ENCODE peak calls at places on chromosomes 11 and 22, in six cellular contexts. U is NCI-H1092 treated with DMSO at 0.1 percent for 48 hours, H is COLO829, I is EL, R is Right ventricle myocardium superior, C is kidney. G is an unnamed sample.

GRCh38 chr11:35364101-35364780 is 55.1 kb downstream of the SLC1A2 start:
- DNase-seq in C (peak; percentile 78), H (peak; percentile 53), I (peak; percentile 90), U (peak; percentile 3), R (peak; percentile 63), G (peak; percentile 35)

GRCh38 chr11:118914178-118914918 is 11.4 kb downstream of the BCL9L start:
- DNase-seq in R (no peak), H (no peak), I (no peak), U (no peak), C (peak; percentile 86), G (peak; percentile 65)

GRCh38 chr22:40021401-40022000 is 26.7 kb downstream of the FAM83F start:
- DNase-seq in I (no peak), U (peak; percentile 93), H (no peak), C (peak; percentile 68), R (no peak), G (no peak)

GRCh38 chr11:33160147-33160546 is 1.1 kb downstream of the CSTF3 start:
- DNase-seq in I (peak; percentile 49), C (no peak), R (no peak), H (peak; percentile 41), U (no peak), G (no peak)

GRCh38 chr22:41050873-41051272 is 41.5 kb upstream of the EP300 start:
- DNase-seq in I (no peak), U (no peak), C (no peak), R (no peak), H (no peak), G (no peak)

GRCh38 chr22:46381142-46381541 is 45.6 kb downstream of the TRMU start:
- DNase-seq in C (peak; percentile 82), U (no peak), R (no peak), I (peak; percentile 54), H (no peak), G (no peak)

GRCh38 chr22:32904044-32904443 is 102.5 kb downstream of the TIMP3 start:
- DNase-seq in U (peak; percentile 27), I (peak; percentile 28), R (no peak), C (no peak), H (peak; percentile 58), G (peak; percentile 15)

GRCh38 chr22:32411388-32411787 is 659 bp downstream of the RTCB start:
- DNase-seq in H (peak; percentile 19), R (no peak), I (peak; percentile 28), C (no peak), U (no peak), G (peak; percentile 9)

GRCh38 chr11:113446938-113447337 is 28.3 kb downstream of the DRD2 start:
- DNase-seq in R (no peak), H (no peak), U (no peak), C (no peak), I (peak; percentile 19), G (no peak)

GRCh38 chr22:24137595-24137994 is 43.7 kb upstream of the SUSD2 start:
- DNase-seq in H (no peak), C (no peak), R (no peak), U (no peak), I (peak; percentile 62), G (no peak)

GRCh38 chr11:69471329-69472052 is 10.0 kb upstream of the LINC01488 start:
- DNase-seq in I (no peak), C (peak; percentile 50), U (no peak), R (peak; percentile 30), H (peak; percentile 85), G (no peak)

GRCh38 chr11:86888164-86888977 is 66.8 kb downstream of the FZD4 start:
- DNase-seq in H (peak; percentile 81), R (no peak), C (no peak), U (no peak), I (peak; percentile 65), G (no peak)

GRCh38 chr11:96309001-96309642 is 33.9 kb downstream of the MAML2 start:
- DNase-seq in U (no peak), R (no peak), I (peak; percentile 52), C (no peak), H (no peak), G (no peak)

GRCh38 chr11:36431429-36432092 is 78.5 kb downstream of the TRAF6 start:
- DNase-seq in U (no peak), C (no peak), R (peak; percentile 57), H (peak; percentile 93), I (peak; percentile 94), G (peak; percentile 57)

GRCh38 chr11:80872116-80872728 is 1431.4 kb upstream of the TENM4 start:
- DNase-seq in I (no peak), U (no peak), R (no peak), C (no peak), H (no peak), G (no peak)

GRCh38 chr22:41532908-41533825 is 11.1 kb downstream of the POLR3H start:
- DNase-seq in C (peak; percentile 86), R (peak; percentile 88), H (peak; percentile 65), I (peak; percentile 61), U (peak; percentile 35), G (peak; percentile 82)

GRCh38 chr22:31970490-31971444 is 26.4 kb downstream of the YWHAH start:
- DNase-seq in U (peak; percentile 69), H (peak; percentile 91), C (peak; percentile 94), I (peak; percentile 80), R (peak; percentile 89), G (peak; percentile 91)

GRCh38 chr11:94958118-94958517 is 15.2 kb downstream of the CWC15 start:
- DNase-seq in R (no peak), C (no peak), I (peak; percentile 26), U (no peak), H (peak; percentile 31), G (no peak)

GRCh38 chr11:126304457-126305072 is 705 bp downstream of the DCPS start:
- DNase-seq in R (no peak), H (no peak), I (no peak), C (no peak), U (no peak), G (no peak)

GRCh38 chr11:57597971-57598830 is 716 bp downstream of the SERPING1 start:
- DNase-seq in C (peak; percentile 95), I (peak; percentile 72), R (peak; percentile 90), H (no peak), U (no peak), G (peak; percentile 62)

GRCh38 chr11:128174465-128175101 is 412.8 kb downstream of the ETS1 start:
- DNase-seq in I (peak; percentile 92), R (no peak), C (no peak), U (no peak), H (no peak), G (no peak)

GRCh38 chr11:74505911-74506310 is 12.4 kb upstream of the LIPT2 start:
- DNase-seq in C (no peak), R (no peak), H (no peak), I (no peak), U (no peak), G (no peak)

GRCh38 chr11:1401001-1401445 is 11.3 kb downstream of the BRSK2 start:
- DNase-seq in R (peak; percentile 33), U (no peak), C (peak; percentile 49), H (no peak), I (no peak), G (no peak)

GRCh38 chr22:32233091-32233490 is 22.1 kb downstream of the SLC5A4 start:
- DNase-seq in H (no peak), R (no peak), U (no peak), I (no peak), C (no peak), G (no peak)

GRCh38 chr11:130840683-130841082 is 75.6 kb downstream of the SNX19 start:
- DNase-seq in C (no peak), U (no peak), R (no peak), H (no peak), I (no peak), G (no peak)

GRCh38 chr11:1649021-1649420 is 19.4 kb downstream of the KRTAP5-5 start:
- DNase-seq in I (no peak), U (no peak), R (no peak), C (peak; percentile 35), H (no peak), G (no peak)

GRCh38 chr11:111941963-111942362 is 4.8 kb downstream of the DIXDC1 start:
- DNase-seq in R (peak; percentile 59), C (no peak), U (peak; percentile 18), I (no peak), H (no peak), G (no peak)

GRCh38 chr11:110691961-110692360 is 20.3 kb downstream of the ARHGAP20 start:
- DNase-seq in U (no peak), R (no peak), I (no peak), H (no peak), C (no peak), G (no peak)

GRCh38 chr22:49567894-49568750 is 259.6 kb downstream of the BRD1 start:
- DNase-seq in I (no peak), C (peak; percentile 41), R (no peak), H (no peak), U (no peak), G (peak; percentile 2)

GRCh38 chr11:46903846-46904245 is 14.5 kb downstream of the LRP4 start:
- DNase-seq in I (no peak), R (peak; percentile 77), U (peak; percentile 82), H (no peak), C (no peak), G (no peak)

GRCh38 chr11:43943931-43944751 is 1.7 kb downstream of the C11orf96 start:
- DNase-seq in R (no peak), I (no peak), H (no peak), U (peak; percentile 13), C (no peak), G (no peak)

GRCh38 chr11:35567737-35568465 is 42.5 kb upstream of the PAMR1 start:
- DNase-seq in U (no peak), I (no peak), H (no peak), C (no peak), R (no peak), G (no peak)

GRCh38 chr11:119446871-119447663 is 24.1 kb upstream of the THY1 start:
- DNase-seq in I (no peak), C (no peak), R (no peak), H (no peak), U (no peak), G (no peak)

GRCh38 chr22:38828191-38828590 is 15.6 kb downstream of the NPTXR start:
- DNase-seq in C (peak; percentile 40), I (no peak), R (no peak), H (no peak), U (peak; percentile 20), G (no peak)

GRCh38 chr11:118224512-118225180 is at the start of gene JAML:
- DNase-seq in R (no peak), C (no peak), H (no peak), I (no peak), U (no peak), G (peak; percentile 60)

GRCh38 chr11:35566161-35566560 is 40.7 kb upstream of the PAMR1 start:
- DNase-seq in C (no peak), R (no peak), H (no peak), U (no peak), I (no peak), G (no peak)

GRCh38 chr11:2816941-2817421 is 68.6 kb downstream of the CDKN1C start:
- DNase-seq in H (no peak), C (peak; percentile 73), R (peak; percentile 43), I (peak; percentile 63), U (no peak), G (peak; percentile 28)

GRCh38 chr11:82846037-82846383 is 54.2 kb downstream of the PRCP start:
- DNase-seq in R (no peak), C (no peak), I (no peak), U (no peak), H (no peak), G (no peak)